ENCODE peak calls at places on chromosomes 13 and 19, in five cellular contexts. One of them, this sample, is unnamed.

GRCh38 chr19:51450730-51451307 is 7.4 kb downstream of the SIGLEC8 start:
- DNase-seq in suprapubic skin: no peak
- DNase-seq in astrocyte: no peak
- DNase-seq in CD8-positive, alpha-beta T cell: no peak
- DNase-seq in IMR-90: no peak
- DNase-seq in this sample: no peak

GRCh38 chr13:36536546-36536945 is 104.3 kb downstream of the CCNA1 start:
- DNase-seq in suprapubic skin: no peak
- DNase-seq in astrocyte: peak; percentile 75
- DNase-seq in CD8-positive, alpha-beta T cell: no peak
- DNase-seq in IMR-90: no peak
- DNase-seq in this sample: no peak

GRCh38 chr19:2616741-2617392 is 85.6 kb downstream of the GNG7 start:
- DNase-seq in suprapubic skin: no peak
- DNase-seq in astrocyte: no peak
- DNase-seq in CD8-positive, alpha-beta T cell: peak; percentile 43
- DNase-seq in IMR-90: no peak
- DNase-seq in this sample: no peak

GRCh38 chr13:20981370-20982095 is 79.0 kb upstream of the XPO4 start:
- DNase-seq in suprapubic skin: peak; percentile 41
- DNase-seq in astrocyte: no peak
- DNase-seq in CD8-positive, alpha-beta T cell: no peak
- DNase-seq in IMR-90: no peak
- DNase-seq in this sample: no peak

GRCh38 chr13:47484564-47484963 is 516.5 kb downstream of the SUCLA2 start:
- DNase-seq in suprapubic skin: no peak
- DNase-seq in astrocyte: peak; percentile 88
- DNase-seq in CD8-positive, alpha-beta T cell: no peak
- DNase-seq in IMR-90: peak; percentile 89
- DNase-seq in this sample: no peak

GRCh38 chr19:10113592-10113963 is 2.1 kb downstream of the P2RY11 start:
- DNase-seq in suprapubic skin: no peak
- DNase-seq in astrocyte: no peak
- DNase-seq in CD8-positive, alpha-beta T cell: no peak
- DNase-seq in IMR-90: no peak
- DNase-seq in this sample: no peak

GRCh38 chr13:73210218-73210883 is 151.5 kb downstream of the KLF5 start:
- DNase-seq in suprapubic skin: no peak
- DNase-seq in astrocyte: no peak
- DNase-seq in CD8-positive, alpha-beta T cell: no peak
- DNase-seq in IMR-90: no peak
- DNase-seq in this sample: no peak

GRCh38 chr13:47298506-47298905 is 401.7 kb upstream of the HTR2A start:
- DNase-seq in suprapubic skin: no peak
- DNase-seq in astrocyte: peak; percentile 65
- DNase-seq in CD8-positive, alpha-beta T cell: no peak
- DNase-seq in IMR-90: peak; percentile 4
- DNase-seq in this sample: no peak

GRCh38 chr13:43546260-43546659 is 240.5 kb downstream of the ENOX1 start:
- DNase-seq in suprapubic skin: no peak
- DNase-seq in astrocyte: no peak
- DNase-seq in CD8-positive, alpha-beta T cell: no peak
- DNase-seq in IMR-90: no peak
- DNase-seq in this sample: no peak

GRCh38 chr19:41350735-41351338 is 2.9 kb downstream of the TGFB1 start:
- DNase-seq in suprapubic skin: no peak
- DNase-seq in astrocyte: no peak
- DNase-seq in CD8-positive, alpha-beta T cell: no peak
- DNase-seq in IMR-90: peak; percentile 21
- DNase-seq in this sample: no peak

GRCh38 chr19:5973867-5974635 is 3.9 kb downstream of the RANBP3 start:
- DNase-seq in suprapubic skin: no peak
- DNase-seq in astrocyte: no peak
- DNase-seq in CD8-positive, alpha-beta T cell: no peak
- DNase-seq in IMR-90: no peak
- DNase-seq in this sample: no peak

GRCh38 chr13:103403148-103403740 is 337.0 kb upstream of the SLC10A2 start:
- DNase-seq in suprapubic skin: no peak
- DNase-seq in astrocyte: no peak
- DNase-seq in CD8-positive, alpha-beta T cell: no peak
- DNase-seq in IMR-90: no peak
- DNase-seq in this sample: no peak

GRCh38 chr13:64471916-64472315 is 2758.2 kb downstream of the PCDH9 start:
- DNase-seq in suprapubic skin: no peak
- DNase-seq in astrocyte: peak; percentile 45
- DNase-seq in CD8-positive, alpha-beta T cell: no peak
- DNase-seq in IMR-90: peak; percentile 60
- DNase-seq in this sample: no peak

GRCh38 chr13:40352385-40352778 is 314.1 kb downstream of the FOXO1 start:
- DNase-seq in suprapubic skin: peak; percentile 82
- DNase-seq in astrocyte: no peak
- DNase-seq in CD8-positive, alpha-beta T cell: no peak
- DNase-seq in IMR-90: no peak
- DNase-seq in this sample: peak; percentile 58

GRCh38 chr19:12723383-12723642 is 419 bp downstream of the TNPO2 start:
- DNase-seq in suprapubic skin: no peak
- DNase-seq in astrocyte: no peak
- DNase-seq in CD8-positive, alpha-beta T cell: no peak
- DNase-seq in IMR-90: peak; percentile 12
- DNase-seq in this sample: no peak

GRCh38 chr13:112060899-112061366 is 6.0 kb upstream of the SOX1 start:
- DNase-seq in suprapubic skin: peak; percentile 65
- DNase-seq in astrocyte: no peak
- DNase-seq in CD8-positive, alpha-beta T cell: no peak
- DNase-seq in IMR-90: no peak
- DNase-seq in this sample: no peak

GRCh38 chr13:67138937-67139336 is 91.2 kb downstream of the PCDH9 start:
- DNase-seq in suprapubic skin: no peak
- DNase-seq in astrocyte: no peak
- DNase-seq in CD8-positive, alpha-beta T cell: no peak
- DNase-seq in IMR-90: no peak
- DNase-seq in this sample: no peak

GRCh38 chr19:13181747-13182388 is 31.7 kb downstream of the IER2 start:
- DNase-seq in suprapubic skin: no peak
- DNase-seq in astrocyte: peak; percentile 66
- DNase-seq in CD8-positive, alpha-beta T cell: peak; percentile 63
- DNase-seq in IMR-90: peak; percentile 64
- DNase-seq in this sample: peak; percentile 79

GRCh38 chr13:50161052-50161451 is 145.8 kb downstream of the KCNRG start:
- DNase-seq in suprapubic skin: no peak
- DNase-seq in astrocyte: peak; percentile 42
- DNase-seq in CD8-positive, alpha-beta T cell: no peak
- DNase-seq in IMR-90: peak; percentile 56
- DNase-seq in this sample: no peak

GRCh38 chr13:27130223-27131015 is 41.2 kb downstream of the USP12 start:
- DNase-seq in suprapubic skin: no peak
- DNase-seq in astrocyte: peak; percentile 74
- DNase-seq in CD8-positive, alpha-beta T cell: no peak
- DNase-seq in IMR-90: peak; percentile 76
- DNase-seq in this sample: no peak

GRCh38 chr19:32189956-32190706 is 155.3 kb upstream of the ZNF507 start:
- DNase-seq in suprapubic skin: no peak
- DNase-seq in astrocyte: no peak
- DNase-seq in CD8-positive, alpha-beta T cell: no peak
- DNase-seq in IMR-90: no peak
- DNase-seq in this sample: no peak

GRCh38 chr19:15180451-15181390 is 20.1 kb downstream of the NOTCH3 start:
- DNase-seq in suprapubic skin: no peak
- DNase-seq in astrocyte: no peak
- DNase-seq in CD8-positive, alpha-beta T cell: no peak
- DNase-seq in IMR-90: no peak
- DNase-seq in this sample: no peak

GRCh38 chr13:21071015-21071414 is 9.6 kb upstream of the LATS2 start:
- DNase-seq in suprapubic skin: no peak
- DNase-seq in astrocyte: peak; percentile 72
- DNase-seq in CD8-positive, alpha-beta T cell: no peak
- DNase-seq in IMR-90: no peak
- DNase-seq in this sample: no peak

GRCh38 chr19:19480688-19481087 is 34.7 kb downstream of the TSSK6 start:
- DNase-seq in suprapubic skin: no peak
- DNase-seq in astrocyte: no peak
- DNase-seq in CD8-positive, alpha-beta T cell: no peak
- DNase-seq in IMR-90: no peak
- DNase-seq in this sample: no peak

GRCh38 chr13:100987993-100988392 is 313.4 kb upstream of the TMTC4 start:
- DNase-seq in suprapubic skin: no peak
- DNase-seq in astrocyte: peak; percentile 32
- DNase-seq in CD8-positive, alpha-beta T cell: no peak
- DNase-seq in IMR-90: peak; percentile 26
- DNase-seq in this sample: peak; percentile 12

GRCh38 chr13:59409651-59410200 is 754.0 kb downstream of the DIAPH3 start:
- DNase-seq in suprapubic skin: no peak
- DNase-seq in astrocyte: peak; percentile 20
- DNase-seq in CD8-positive, alpha-beta T cell: no peak
- DNase-seq in IMR-90: no peak
- DNase-seq in this sample: no peak

GRCh38 chr19:17479325-17479791 is 9.0 kb downstream of the SLC27A1 start:
- DNase-seq in suprapubic skin: no peak
- DNase-seq in astrocyte: peak; percentile 60
- DNase-seq in CD8-positive, alpha-beta T cell: no peak
- DNase-seq in IMR-90: peak; percentile 76
- DNase-seq in this sample: no peak

DNA sequence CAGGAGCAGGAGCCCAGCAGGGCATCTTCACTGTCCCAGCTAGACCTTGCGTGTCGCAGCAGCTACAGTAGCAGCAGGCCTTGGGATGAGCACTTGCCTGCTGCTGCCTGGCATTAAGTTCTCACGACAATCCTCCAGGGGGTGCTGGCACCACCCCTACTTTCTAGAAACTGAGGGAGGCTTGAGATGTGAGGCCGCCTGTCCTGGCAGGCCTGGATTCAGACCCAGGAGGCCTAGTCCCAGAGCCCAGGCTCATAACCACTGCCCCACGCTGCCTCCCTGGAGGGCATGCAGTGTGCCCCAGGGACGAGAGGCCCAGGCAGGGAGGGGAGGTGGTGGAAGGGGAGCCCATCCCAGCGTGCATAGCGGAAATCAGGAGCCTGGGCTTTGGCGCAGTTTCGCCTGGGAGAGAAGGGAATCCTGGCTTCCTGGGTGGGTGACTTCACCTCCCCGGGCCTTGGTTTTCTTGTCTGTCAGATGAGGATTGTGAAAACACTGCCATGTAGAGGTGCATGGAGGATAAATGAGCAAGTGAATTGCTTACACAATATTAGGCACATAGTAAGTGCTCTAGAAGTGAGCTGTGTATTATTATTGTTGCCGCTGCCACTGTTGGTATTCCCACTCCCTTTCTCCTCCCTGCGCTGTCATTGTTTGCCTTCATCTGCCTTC is 26.1 kb downstream of the PPP5C start:
- DNase-seq in suprapubic skin: peak; percentile 76
- DNase-seq in astrocyte: peak; percentile 47
- DNase-seq in CD8-positive, alpha-beta T cell: no peak
- DNase-seq in IMR-90: no peak
- DNase-seq in this sample: peak; percentile 34
- TF ChIP-seq CTCF in suprapubic skin: peak; percentile 34
- TF ChIP-seq CTCF in astrocyte: peak; percentile 18
- TF ChIP-seq CTCF in CD8-positive, alpha-beta T cell: no peak
- TF ChIP-seq CTCF in IMR-90: peak; percentile 29
- TF ChIP-seq CTCF in this sample: peak; percentile 18

DNA sequence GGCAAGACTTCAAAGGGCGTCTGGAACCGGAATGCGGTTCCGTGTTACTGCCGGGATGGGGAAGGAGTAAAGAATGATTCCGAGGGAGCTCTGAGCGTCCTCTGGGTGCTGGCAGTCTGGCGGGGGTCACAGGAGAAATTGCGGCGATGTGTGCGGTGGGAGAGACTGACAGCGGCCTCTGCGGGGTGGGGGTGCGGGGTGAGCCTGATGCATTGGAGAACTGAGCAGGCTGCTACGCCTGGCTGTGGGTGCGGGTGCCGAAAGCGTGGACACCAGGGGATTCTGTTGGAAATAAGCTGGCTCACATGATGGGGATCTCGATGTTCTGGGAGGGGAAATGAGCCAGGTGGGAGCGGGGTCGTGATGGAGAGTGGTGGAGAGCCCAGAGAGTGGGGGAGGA is 1.8 kb downstream of the COX6B2 start:
- DNase-seq in suprapubic skin: no peak
- DNase-seq in astrocyte: no peak
- DNase-seq in CD8-positive, alpha-beta T cell: no peak
- DNase-seq in IMR-90: no peak
- DNase-seq in this sample: no peak
- H3K4me3 ChIP-seq in suprapubic skin: no peak overlapping the region
- H3K4me3 ChIP-seq in astrocyte: no peak overlapping the region
- H3K4me3 ChIP-seq in CD8-positive, alpha-beta T cell: no peak overlapping the region
- H3K4me3 ChIP-seq in IMR-90: no peak overlapping the region
- H3K4me3 ChIP-seq in this sample: no peak overlapping the region

GRCh38 chr13:114106991-114107685 is 25.3 kb downstream of the RASA3 start:
- DNase-seq in suprapubic skin: no peak
- DNase-seq in astrocyte: no peak
- DNase-seq in CD8-positive, alpha-beta T cell: peak; percentile 22
- DNase-seq in IMR-90: no peak
- DNase-seq in this sample: no peak

GRCh38 chr13:114109646-114110045 is 22.8 kb downstream of the RASA3 start:
- DNase-seq in suprapubic skin: no peak
- DNase-seq in astrocyte: no peak
- DNase-seq in CD8-positive, alpha-beta T cell: peak; percentile 67
- DNase-seq in IMR-90: no peak
- DNase-seq in this sample: no peak

GRCh38 chr13:114108894-114109293 is 23.5 kb downstream of the RASA3 start:
- DNase-seq in suprapubic skin: no peak
- DNase-seq in astrocyte: no peak
- DNase-seq in CD8-positive, alpha-beta T cell: peak; percentile 18
- DNase-seq in IMR-90: no peak
- DNase-seq in this sample: no peak

GRCh38 chr13:114107686-114108081 is 24.7 kb downstream of the RASA3 start:
- DNase-seq in suprapubic skin: peak; percentile 60
- DNase-seq in astrocyte: peak; percentile 81
- DNase-seq in CD8-positive, alpha-beta T cell: peak; percentile 6
- DNase-seq in IMR-90: peak; percentile 91
- DNase-seq in this sample: peak; percentile 46

DNA sequence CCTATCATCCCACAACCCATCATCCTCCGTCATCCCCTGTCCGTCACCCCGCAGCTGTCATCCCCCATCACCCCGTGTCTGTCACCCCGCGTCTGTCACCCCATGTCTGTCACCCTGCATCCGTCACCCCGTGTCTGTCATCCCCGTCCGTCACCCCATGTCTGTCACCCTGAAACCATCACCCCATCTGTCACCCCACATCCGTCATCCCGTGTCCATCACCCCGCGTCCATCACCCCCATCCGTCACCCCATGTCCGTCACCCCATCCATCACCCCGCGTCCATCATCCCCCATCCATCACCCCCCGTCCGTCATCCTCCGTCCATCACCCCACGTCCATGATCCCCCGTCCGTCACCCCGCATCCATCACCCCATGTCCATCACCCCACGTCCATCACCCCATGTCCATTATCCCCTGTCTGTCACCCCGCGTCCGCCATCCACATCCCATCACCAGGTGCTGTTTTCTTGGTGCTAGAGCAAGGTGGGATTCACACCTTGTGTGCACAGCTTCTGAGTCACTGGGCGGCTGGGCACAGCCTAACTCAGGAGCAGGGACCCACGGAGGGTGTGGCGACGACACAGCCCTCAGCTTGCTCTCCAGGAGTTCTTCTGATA is 24.2 kb downstream of the RASA3 start:
- DNase-seq in suprapubic skin: peak; percentile 76
- DNase-seq in astrocyte: no peak
- DNase-seq in CD8-positive, alpha-beta T cell: peak; percentile 26
- DNase-seq in IMR-90: no peak
- DNase-seq in this sample: peak; percentile 40
- H3K27ac ChIP-seq in suprapubic skin: no peak overlapping the region
- H3K27ac ChIP-seq in astrocyte: peak overlapping the region; percentile 69
- H3K27ac ChIP-seq in CD8-positive, alpha-beta T cell: peak overlapping the region; percentile 50
- H3K27ac ChIP-seq in IMR-90: peak overlapping the region; percentile 76
- H3K27ac ChIP-seq in this sample: no peak overlapping the region

GRCh38 chr13:33388254-33388998 is 102.9 kb upstream of the STARD13 start:
- DNase-seq in suprapubic skin: no peak
- DNase-seq in astrocyte: no peak
- DNase-seq in CD8-positive, alpha-beta T cell: no peak
- DNase-seq in IMR-90: no peak
- DNase-seq in this sample: no peak
- TF ChIP-seq CTCF in suprapubic skin: peak; percentile 14
- TF ChIP-seq CTCF in astrocyte: no peak
- TF ChIP-seq CTCF in CD8-positive, alpha-beta T cell: no peak
- TF ChIP-seq CTCF in IMR-90: no peak
- TF ChIP-seq CTCF in this sample: no peak

This sample was measured in dorsolateral prefrontal cortex.